ENCODE peak calls at places on chromosomes 7 and 10, in six cellular contexts. F, W, V, A, N and M are unnamed samples. For H3K36me3 and H3K4me1, the result is how much of the 10 kb centered on the place peaks cover.

GRCh38 chr10:79038841-79039201 is 29.9 kb upstream of the ZMIZ1 start:
- DNase-seq in N (no peak), V (no peak), A (no peak), F (no peak), W (peak), M (peak)

GRCh38 chr10:49360271-49361177 is 35.4 kb downstream of the DRGX start:
- DNase-seq in N (no peak), F (no peak), A (no peak), W (peak), V (no peak), M (no peak)

GRCh38 chr7:102398543-102398942 is 2.4 kb downstream of the PRKRIP1 start:
- DNase-seq in A (no peak), W (no peak), N (no peak), F (no peak), V (no peak), M (no peak)

GRCh38 chr10:123717336-123717735 is 51.2 kb downstream of the GPR26 start:
- DNase-seq in N (no peak), W (no peak), A (no peak), F (no peak), V (no peak), M (no peak)

GRCh38 chr7:11343136-11343535 is 369.5 kb downstream of the PHF14 start:
- DNase-seq in A (no peak), V (no peak), W (no peak), F (no peak), N (no peak), M (no peak)

GRCh38 chr10:25753776-25754175 is 180.3 kb upstream of the MYO3A start:
- DNase-seq in N (no peak), V (no peak), W (no peak), F (no peak), A (no peak), M (peak)

GRCh38 chr10:29353887-29354561 is 65.2 kb downstream of the LYZL1 start:
- DNase-seq in V (no peak), W (no peak), A (no peak), N (no peak), F (no peak), M (no peak)

GRCh38 chr7:157073949-157074624 is 63.6 kb upstream of the MNX1 start:
- DNase-seq in N (no peak), W (no peak), A (no peak), V (no peak), F (no peak), M (no peak)

GRCh38 chr7:94481246-94481645 is 28.4 kb upstream of the CASD1 start:
- DNase-seq in V (no peak), W (no peak), F (no peak), A (no peak), N (no peak), M (no peak)

GRCh38 chr7:64946772-64947171 is 43.7 kb downstream of the ZNF273 start:
- DNase-seq in N (no peak), A (no peak), V (no peak), W (no peak), F (no peak), M (peak)

GRCh38 chr10:43284341-43284910 is 17.6 kb upstream of the RASGEF1A start:
- DNase-seq in V (no peak), N (no peak), F (no peak), A (peak), W (peak), M (no peak)

GRCh38 chr10:112202561-112203241 is 19.1 kb upstream of the GPAM start:
- DNase-seq in N (no peak), W (no peak), A (peak), V (no peak), F (no peak), M (no peak)

GRCh38 chr7:22430457-22430856 is 69.5 kb downstream of the STEAP1B start:
- DNase-seq in V (no peak), W (no peak), F (no peak), N (no peak), A (peak), M (no peak)

GRCh38 chr10:600876-601275 is 88.6 kb downstream of the DIP2C start:
- DNase-seq in V (no peak), A (no peak), F (no peak), W (no peak), N (peak), M (no peak)

GRCh38 chr10:5685764-5686240 is 1.2 kb downstream of the TASOR2 start:
- DNase-seq in V (no peak), A (no peak), N (no peak), F (no peak), W (peak), M (no peak)

GRCh38 chr10:97502916-97503315 is 4.2 kb downstream of the UBTD1 start:
- DNase-seq in A (no peak), V (no peak), W (no peak), N (no peak), F (no peak), M (no peak)

GRCh38 chr7:93218997-93219827 is 7.1 kb downstream of the HEPACAM2 start:
- DNase-seq in N (no peak), W (no peak), F (no peak), V (no peak), A (no peak), M (no peak)

GRCh38 chr10:113044015-113044755 is 94.1 kb downstream of the TCF7L2 start:
- DNase-seq in N (no peak), W (no peak), V (no peak), F (no peak), A (no peak), M (no peak)

GRCh38 chr10:538895-539294 is 150.6 kb downstream of the DIP2C start:
- DNase-seq in V (no peak), W (no peak), N (no peak), A (peak), F (no peak), M (no peak)

GRCh38 chr10:115895196-115895595 is 377.8 kb downstream of the GFRA1 start:
- DNase-seq in N (no peak), W (no peak), A (no peak), F (no peak), V (no peak), M (no peak)

GRCh38 chr10:23439920-23440875 is 1.3 kb downstream of the OTUD1 start:
- DNase-seq in V (peak), W (peak), A (peak), F (no peak), N (peak), M (no peak)

GRCh38 chr7:1361756-1362125 is 97.5 kb downstream of the MICALL2 start:
- DNase-seq in A (no peak), N (no peak), V (no peak), W (no peak), F (no peak), M (no peak)

GRCh38 chr10:42783181-42783549 is 570 bp downstream of the BMS1 start:
- DNase-seq in W (no peak), F (no peak), A (peak), N (no peak), V (peak), M (no peak)

GRCh38 chr7:30789334-30789711 is 18.1 kb downstream of the MINDY4 start:
- DNase-seq in A (peak), F (no peak), V (no peak), W (no peak), N (no peak), M (no peak)

GRCh38 chr10:48271323-48271722 is 3.2 kb downstream of the FRMPD2 start:
- DNase-seq in A (no peak), F (no peak), V (no peak), W (no peak), N (no peak), M (no peak)

GRCh38 chr10:72097448-72098300 is 9.3 kb upstream of the SPOCK2 start:
- DNase-seq in W (no peak), N (peak), F (no peak), V (no peak), A (peak), M (no peak)

GRCh38 chr10:29240991-29241660 is 47.7 kb upstream of the LYZL1 start:
- DNase-seq in V (no peak), W (no peak), N (no peak), F (no peak), A (no peak), M (no peak)

GRCh38 chr7:142323706-142324105 is 65.8 kb upstream of the PRSS58 start:
- DNase-seq in V (no peak), F (no peak), A (peak), W (peak), N (no peak), M (peak)

GRCh38 chr7:82443044-82443800 is at the start of gene CACNA2D1:
- DNase-seq in N (peak), A (peak), V (peak), W (peak), F (no peak), M (no peak)

GRCh38 chr7:130844811-130845580 is 111.0 kb upstream of the KLF14 start:
- DNase-seq in F (no peak), W (no peak), V (no peak), A (peak), N (no peak), M (no peak)

GRCh38 chr10:62166331-62167154 is 102.1 kb downstream of the RTKN2 start:
- DNase-seq in V (no peak), F (no peak), W (no peak), N (peak), A (no peak), M (no peak)

GRCh38 chr10:60521974-60522405 is 132.3 kb upstream of the ANK3 start:
- DNase-seq in F (no peak), V (no peak), N (no peak), A (peak), W (no peak), M (no peak)

DNA sequence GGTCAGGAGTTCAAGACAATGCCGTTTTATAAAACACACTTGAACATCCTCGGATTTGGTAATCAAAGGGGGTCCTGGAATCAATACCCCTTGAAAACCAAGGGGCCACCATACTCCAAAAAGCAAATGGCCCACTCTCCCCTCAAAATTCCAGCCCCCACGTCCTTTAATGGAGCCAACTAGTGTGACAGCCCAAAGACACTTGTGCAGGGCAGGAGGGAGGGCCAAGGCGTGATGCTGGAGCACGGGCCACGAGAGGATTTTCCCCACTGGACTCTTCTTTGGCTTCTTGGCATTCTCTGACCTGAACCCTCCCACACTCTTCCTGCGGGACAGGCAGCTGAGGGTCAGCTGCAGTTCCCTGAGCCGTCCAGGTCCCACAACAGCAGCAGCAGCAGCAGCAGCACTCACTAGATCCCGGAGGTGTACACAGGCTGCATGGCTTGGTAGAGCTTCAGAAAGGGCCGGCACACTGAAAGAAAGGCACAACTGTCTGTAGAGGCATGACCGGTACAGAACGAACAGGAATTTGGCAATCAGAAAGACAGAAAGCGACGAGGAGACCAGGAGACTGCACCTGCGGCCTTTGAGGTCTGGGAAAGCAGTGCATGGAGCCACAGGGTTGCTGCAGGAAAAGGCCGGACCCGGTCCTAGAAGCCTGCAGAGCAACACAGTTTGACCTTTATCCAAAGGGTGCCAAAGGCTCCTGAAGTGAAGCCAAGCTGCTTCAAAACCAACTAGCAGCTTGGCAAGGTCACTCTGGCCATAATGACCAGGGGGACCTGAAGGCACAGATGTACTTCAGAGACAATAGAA is 168.2 kb downstream of the TNS3 start:
- DNase-seq in A (no peak), N (no peak), W (no peak), V (no peak), F (no peak), M (no peak)
- H3K36me3 ChIP-seq in A (under half), N (half or more), W (under half), V (under half), F (under half), M (half or more)

DNA sequence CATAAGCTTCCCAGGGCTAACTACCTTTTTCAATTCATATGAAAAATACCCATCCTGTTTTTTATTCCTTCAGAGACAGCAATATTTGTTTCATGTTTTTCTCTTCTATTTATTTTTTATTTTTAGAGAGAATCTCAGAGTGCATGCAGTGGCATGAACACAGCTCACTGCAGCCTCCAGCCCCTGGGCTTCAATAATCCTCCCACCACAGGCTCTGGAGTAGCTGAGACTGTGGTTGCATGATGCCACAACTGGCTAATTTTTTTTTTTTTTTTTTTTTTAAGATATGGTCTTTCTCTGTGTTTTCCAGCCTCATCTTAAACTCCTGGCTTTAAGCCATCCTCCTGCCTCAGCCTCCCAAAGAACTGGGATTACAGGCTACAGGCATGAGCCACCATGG is 296.7 kb upstream of the AKR1E2 start:
- DNase-seq in F (no peak), V (no peak), W (no peak), N (no peak), A (no peak), M (no peak)
- H3K4me1 ChIP-seq in F (under half), V (under half), W (under half), N (under half), A (under half), M (under half)

GRCh38 chr7:151118108-151119054 is 32.1 kb downstream of the AGAP3 start:
- DNase-seq in A (no peak), W (no peak), F (no peak), N (no peak), V (no peak), M (no peak)

GRCh38 chr7:151120896-151121295 is 34.6 kb downstream of the AGAP3 start:
- DNase-seq in A (no peak), F (no peak), W (no peak), N (no peak), V (no peak), M (no peak)

GRCh38 chr7:151119055-151119415 is 32.8 kb downstream of the AGAP3 start:
- DNase-seq in V (no peak), A (no peak), F (no peak), N (no peak), W (no peak), M (no peak)

GRCh38 chr7:151121380-151122170 is 35.3 kb downstream of the AGAP3 start:
- DNase-seq in N (no peak), F (no peak), A (no peak), V (no peak), W (no peak), M (no peak)

GRCh38 chr7:151119902-151120301 is 33.6 kb downstream of the AGAP3 start:
- DNase-seq in F (no peak), V (no peak), A (no peak), W (no peak), N (no peak), M (no peak)
- H3K36me3 ChIP-seq in F (under half), V (under half), A (under half), W (under half), N (half or more), M (half or more)

DNA sequence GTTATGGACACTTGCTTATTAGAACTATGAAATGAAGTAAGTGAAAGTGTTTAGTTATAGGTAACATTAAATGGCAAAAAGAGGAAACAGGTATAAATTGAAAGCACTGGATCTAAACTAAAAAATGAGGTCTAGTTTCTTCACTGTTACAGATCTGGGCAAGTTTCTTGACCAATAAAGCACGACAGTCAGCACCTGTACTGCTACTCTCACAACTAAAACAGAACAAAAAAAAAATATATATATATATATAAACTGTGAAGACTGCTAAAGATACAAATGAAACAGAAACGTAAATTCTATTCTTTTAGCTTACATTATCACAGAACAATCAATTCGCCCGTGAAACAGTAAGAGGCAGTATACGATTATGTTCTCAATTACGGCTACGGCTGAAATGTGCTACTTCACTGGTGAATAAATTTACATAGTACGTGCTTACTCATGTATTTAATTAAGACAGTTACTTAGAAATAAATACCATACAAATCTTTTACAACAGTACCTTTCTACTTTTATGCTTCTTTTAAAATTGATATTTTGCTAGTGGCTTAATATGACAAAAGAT is 4.2 kb downstream of the AHR start:
- DNase-seq in A (peak), V (no peak), W (no peak), N (no peak), F (no peak), M (no peak)
- H3K4me1 ChIP-seq in A (under half), V (under half), W (under half), N (under half), F (under half), M (under half)

GRCh38 chr10:17022399-17022798 is 107.2 kb downstream of the CUBN start:
- DNase-seq in A (no peak), F (no peak), V (no peak), N (no peak), W (peak), M (no peak)
- H3K36me3 ChIP-seq in A (under half), F (under half), V (under half), N (under half), W (under half), M (under half)

GRCh38 chr10:69831231-69831855 is 29.6 kb downstream of the COL13A1 start:
- DNase-seq in W (no peak), V (no peak), F (no peak), A (no peak), N (no peak), M (no peak)
- H3K4me1 ChIP-seq in W (under half), V (under half), F (under half), A (under half), N (under half), M (under half)

GRCh38 chr10:111082102-111082975 is 5.5 kb downstream of the ADRA2A start:
- DNase-seq in V (peak), F (no peak), W (no peak), A (no peak), N (no peak), M (no peak)
- H3K36me3 ChIP-seq in V (under half), F (under half), W (under half), A (under half), N (under half), M (under half)